ENCODE peak calls at places on chromosomes 13 and 19, in eight cellular contexts. X is GOT3; I is hypothalamus; G is stimulated activated CD8-positive, alpha-beta memory T cell treated with anti-CD3 and anti-CD28 coated beads, Interleukin-2, amount 100 ng/mL, for 48 hours; U is pancreas; E is C1 segment of cervical spinal cord; M is adipocyte; W is activated T-cell treated with anti-CD3 and anti-CD28 coated beads for 1 hour. T is an unnamed sample.

GRCh38 chr13:51262501-51263211 is 40.5 kb downstream of the FAM124A start:
- DNase-seq in X (no peak), I (no peak), G (no peak), U (no peak), E (no peak), M (no peak), W (no peak), T (no peak)

GRCh38 chr13:78618411-78618810 is 15.1 kb upstream of the POU4F1 start:
- DNase-seq in X (no peak), I (no peak), G (no peak), U (no peak), E (no peak), M (no peak), W (no peak), T (no peak)

GRCh38 chr13:101520672-101521071 is 68.2 kb downstream of the ITGBL1 start:
- DNase-seq in X (no peak), I (no peak), G (no peak), U (no peak), E (no peak), M (no peak), W (no peak), T (no peak)

GRCh38 chr19:6654347-6655310 is 15.3 kb downstream of the TNFSF14 start:
- DNase-seq in X (no peak), I (no peak), G (peak), U (no peak), E (no peak), M (no peak), W (no peak), T (no peak)

GRCh38 chr19:16457195-16457953 is 14.4 kb downstream of the EPS15L1 start:
- DNase-seq in X (no peak), I (peak), G (no peak), U (no peak), E (no peak), M (peak), W (no peak), T (no peak)

GRCh38 chr13:107867701-107868661 is 347.4 kb downstream of the LIG4 start:
- DNase-seq in X (no peak), I (peak), G (no peak), U (peak), E (peak), M (peak), W (no peak), T (no peak)

GRCh38 chr19:41415154-41415571 is 12.0 kb downstream of the B3GNT8 start:
- DNase-seq in X (no peak), I (no peak), G (no peak), U (no peak), E (no peak), M (no peak), W (no peak), T (no peak)

GRCh38 chr13:54034047-54034446 is 1005.4 kb downstream of the OLFM4 start:
- DNase-seq in X (no peak), I (no peak), G (no peak), U (no peak), E (no peak), M (no peak), W (no peak), T (no peak)

GRCh38 chr19:48962029-48962848 is 2.9 kb upstream of the FTL start:
- DNase-seq in X (no peak), I (no peak), G (no peak), U (peak), E (no peak), M (peak), W (no peak), T (no peak)

GRCh38 chr19:17441241-17442135 is 7.0 kb downstream of the TMEM221 start:
- DNase-seq in X (no peak), I (no peak), G (no peak), U (no peak), E (no peak), M (peak), W (no peak), T (no peak)

GRCh38 chr19:32581704-32582164 is 744 bp downstream of the PDCD5 start:
- DNase-seq in X (no peak), I (no peak), G (no peak), U (peak), E (peak), M (peak), W (no peak), T (no peak)

GRCh38 chr13:100131863-100132574 is 43.1 kb downstream of the PCCA start:
- DNase-seq in X (no peak), I (no peak), G (peak), U (no peak), E (no peak), M (peak), W (no peak), T (peak)

GRCh38 chr13:73107970-73108369 is 49.2 kb downstream of the KLF5 start:
- DNase-seq in X (no peak), I (no peak), G (no peak), U (no peak), E (no peak), M (no peak), W (no peak), T (no peak)

GRCh38 chr19:15622991-15623390 is 8.0 kb downstream of the CYP4F8 start:
- DNase-seq in X (no peak), I (no peak), G (no peak), U (no peak), E (no peak), M (no peak), W (no peak), T (no peak)

GRCh38 chr19:9834302-9834725 is 804 bp upstream of the PIN1 start:
- DNase-seq in X (no peak), I (no peak), G (no peak), U (no peak), E (no peak), M (no peak), W (no peak), T (no peak)

GRCh38 chr19:46656541-46656940 is 4.4 kb downstream of the DACT3 start:
- DNase-seq in X (no peak), I (no peak), G (no peak), U (no peak), E (no peak), M (no peak), W (no peak), T (no peak)

GRCh38 chr19:34430738-34431625 is 2.8 kb downstream of the UBA2 start:
- DNase-seq in X (no peak), I (no peak), G (no peak), U (no peak), E (no peak), M (peak), W (peak), T (no peak)

GRCh38 chr13:51520524-51520923 is 63.7 kb upstream of the WDFY2 start:
- DNase-seq in X (peak), I (no peak), G (no peak), U (no peak), E (no peak), M (peak), W (no peak), T (no peak)

GRCh38 chr13:77430377-77430951 is 103.6 kb upstream of the MYCBP2 start:
- DNase-seq in X (no peak), I (no peak), G (no peak), U (no peak), E (no peak), M (no peak), W (no peak), T (no peak)

GRCh38 chr19:51327066-51327985 is 14.6 kb downstream of the VSIG10L start:
- DNase-seq in X (no peak), I (peak), G (peak), U (no peak), E (no peak), M (no peak), W (peak), T (no peak)

GRCh38 chr13:46593403-46593802 is 40.4 kb downstream of the LRCH1 start:
- DNase-seq in X (no peak), I (no peak), G (peak), U (no peak), E (no peak), M (no peak), W (no peak), T (no peak)

GRCh38 chr13:33352520-33352919 is 67.0 kb upstream of the STARD13 start:
- DNase-seq in X (no peak), I (peak), G (no peak), U (no peak), E (peak), M (no peak), W (no peak), T (no peak)

GRCh38 chr13:48144413-48145035 is 49.6 kb upstream of the MED4 start:
- DNase-seq in X (no peak), I (no peak), G (no peak), U (no peak), E (no peak), M (peak), W (no peak), T (no peak)

GRCh38 chr19:15260939-15261338 is 28.7 kb upstream of the EPHX3 start:
- DNase-seq in X (no peak), I (no peak), G (no peak), U (no peak), E (no peak), M (peak), W (no peak), T (no peak)

GRCh38 chr13:111202149-111202548 is 87.0 kb downstream of the ARHGEF7 start:
- DNase-seq in X (no peak), I (no peak), G (no peak), U (no peak), E (no peak), M (no peak), W (no peak), T (no peak)

GRCh38 chr13:28467886-28468519 is 26.9 kb downstream of the FLT1 start:
- DNase-seq in X (no peak), I (no peak), G (no peak), U (no peak), E (no peak), M (no peak), W (no peak), T (no peak)

GRCh38 chr13:110466261-110466660 is 95.3 kb downstream of the RAB20 start:
- DNase-seq in X (no peak), I (no peak), G (no peak), U (no peak), E (no peak), M (no peak), W (no peak), T (no peak)

GRCh38 chr19:45824041-45824471 is 8.9 kb upstream of the RSPH6A start:
- DNase-seq in X (no peak), I (peak), G (no peak), U (no peak), E (no peak), M (no peak), W (no peak), T (no peak)

GRCh38 chr19:36213793-36214387 is 575 bp downstream of the ZNF565 start:
- DNase-seq in X (no peak), I (no peak), G (no peak), U (peak), E (no peak), M (peak), W (no peak), T (no peak)

GRCh38 chr13:25872871-25873607 is 178.8 kb downstream of the SHISA2 start:
- DNase-seq in X (no peak), I (no peak), G (no peak), U (no peak), E (no peak), M (no peak), W (no peak), T (no peak)

GRCh38 chr13:52025475-52026245 is 1.2 kb downstream of the UTP14C start:
- DNase-seq in X (no peak), I (no peak), G (no peak), U (no peak), E (no peak), M (no peak), W (no peak), T (no peak)

GRCh38 chr13:46716821-46717220 is 80.1 kb downstream of the ESD start:
- DNase-seq in X (no peak), I (no peak), G (no peak), U (no peak), E (no peak), M (peak), W (no peak), T (no peak)

GRCh38 chr19:940591-941291 is 14.9 kb downstream of the ARID3A start:
- DNase-seq in X (peak), I (peak), G (no peak), U (peak), E (no peak), M (no peak), W (peak), T (peak)

T was measured in T1000.